ENCODE peak calls at places on chromosomes 4 and X, in four cellular contexts. One of them, this sample, is unnamed.

GRCh38 chr4:26065833-26066232 is 151.8 kb downstream of the SMIM20 start:
- DNase-seq in H1: no peak
- DNase-seq in GM12878: no peak
- DNase-seq in HepG2: no peak
- DNase-seq in this sample: no peak

GRCh38 chr4:166491635-166492034 is 618.6 kb downstream of the TLL1 start:
- DNase-seq in HepG2: no peak
- DNase-seq in H1: no peak
- DNase-seq in GM12878: no peak
- DNase-seq in this sample: no peak

GRCh38 chrX:14095702-14096101 is 66.0 kb upstream of the GEMIN8 start:
- DNase-seq in HepG2: peak; percentile 47
- DNase-seq in GM12878: peak; percentile 4
- DNase-seq in H1: peak; percentile 7
- DNase-seq in this sample: peak; percentile 40

GRCh38 chr4:26462874-26463273 is 27.4 kb downstream of the CCKAR start:
- DNase-seq in GM12878: no peak
- DNase-seq in H1: no peak
- DNase-seq in HepG2: no peak
- DNase-seq in this sample: no peak

GRCh38 chrX:51332188-51332942 is at the start of gene NUDT10:
- DNase-seq in GM12878: no peak
- DNase-seq in H1: peak; percentile 29
- DNase-seq in HepG2: no peak
- DNase-seq in this sample: peak; percentile 83

GRCh38 chrX:30561191-30561590 is 16.4 kb downstream of the TASL start:
- DNase-seq in H1: no peak
- DNase-seq in HepG2: no peak
- DNase-seq in GM12878: no peak
- DNase-seq in this sample: no peak

GRCh38 chr4:183326853-183327252 is 4.6 kb upstream of the CLDN24 start:
- DNase-seq in GM12878: no peak
- DNase-seq in H1: no peak
- DNase-seq in HepG2: peak; percentile 64
- DNase-seq in this sample: no peak

GRCh38 chr4:16837475-16837874 is 61.0 kb downstream of the LDB2 start:
- DNase-seq in HepG2: no peak
- DNase-seq in GM12878: no peak
- DNase-seq in H1: no peak
- DNase-seq in this sample: no peak

GRCh38 chr4:42627887-42628646 is 28.8 kb downstream of the ATP8A1 start:
- DNase-seq in H1: no peak
- DNase-seq in GM12878: peak; percentile 97
- DNase-seq in HepG2: no peak
- DNase-seq in this sample: no peak

GRCh38 chr4:304987-305680 is at the start of gene ZNF732:
- DNase-seq in H1: no peak
- DNase-seq in GM12878: no peak
- DNase-seq in HepG2: no peak
- DNase-seq in this sample: peak; percentile 91
- H3K9me3 ChIP-seq in H1: no peaks in the 10 kb centered on the region
- H3K9me3 ChIP-seq in GM12878: peaks cover 14% of the 10 kb centered on the region
- H3K9me3 ChIP-seq in HepG2: peaks cover 76% of the 10 kb centered on the region
- H3K9me3 ChIP-seq in this sample: peaks cover 18% of the 10 kb centered on the region

GRCh38 chr4:118942465-118942864 is 53.8 kb downstream of the SYNPO2 start:
- DNase-seq in H1: no peak
- DNase-seq in GM12878: no peak
- DNase-seq in HepG2: no peak
- DNase-seq in this sample: no peak

GRCh38 chr4:118941799-118942198 is 53.1 kb downstream of the SYNPO2 start:
- DNase-seq in GM12878: no peak
- DNase-seq in H1: no peak
- DNase-seq in HepG2: no peak
- DNase-seq in this sample: no peak

GRCh38 chr4:118936406-118936805 is 47.8 kb downstream of the SYNPO2 start:
- DNase-seq in GM12878: no peak
- DNase-seq in HepG2: no peak
- DNase-seq in H1: no peak
- DNase-seq in this sample: no peak

GRCh38 chr4:118939169-118939779 is 50.6 kb downstream of the SYNPO2 start:
- DNase-seq in HepG2: no peak
- DNase-seq in GM12878: no peak
- DNase-seq in H1: no peak
- DNase-seq in this sample: no peak

DNA sequence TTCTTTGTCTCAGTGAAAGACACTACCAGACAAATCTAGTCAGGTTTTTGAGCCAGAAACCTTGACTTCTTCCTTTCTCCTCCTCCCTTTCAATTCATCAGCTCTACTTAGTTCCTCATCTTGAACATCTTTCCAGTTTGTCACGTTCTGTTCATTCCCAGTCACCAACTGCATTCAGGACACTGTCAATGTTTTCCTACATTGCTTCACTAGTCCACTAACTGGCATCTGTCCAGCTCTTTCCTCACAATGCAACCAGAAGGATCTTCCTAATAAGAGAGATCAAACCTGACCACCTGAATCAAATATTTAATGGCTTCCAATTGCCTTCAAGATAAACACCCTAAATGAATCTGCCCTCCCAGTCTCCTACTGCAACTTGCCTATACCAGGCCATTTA is 52.5 kb downstream of the SYNPO2 start:
- DNase-seq in H1: no peak
- DNase-seq in HepG2: peak; percentile 18
- DNase-seq in GM12878: no peak
- DNase-seq in this sample: no peak
- TF ChIP-seq SUZ12 in H1: no peak
- TF ChIP-seq SUZ12 in HepG2: no peak
- TF ChIP-seq SUZ12 in GM12878: no peak
- TF ChIP-seq SUZ12 in this sample: no peak

DNA sequence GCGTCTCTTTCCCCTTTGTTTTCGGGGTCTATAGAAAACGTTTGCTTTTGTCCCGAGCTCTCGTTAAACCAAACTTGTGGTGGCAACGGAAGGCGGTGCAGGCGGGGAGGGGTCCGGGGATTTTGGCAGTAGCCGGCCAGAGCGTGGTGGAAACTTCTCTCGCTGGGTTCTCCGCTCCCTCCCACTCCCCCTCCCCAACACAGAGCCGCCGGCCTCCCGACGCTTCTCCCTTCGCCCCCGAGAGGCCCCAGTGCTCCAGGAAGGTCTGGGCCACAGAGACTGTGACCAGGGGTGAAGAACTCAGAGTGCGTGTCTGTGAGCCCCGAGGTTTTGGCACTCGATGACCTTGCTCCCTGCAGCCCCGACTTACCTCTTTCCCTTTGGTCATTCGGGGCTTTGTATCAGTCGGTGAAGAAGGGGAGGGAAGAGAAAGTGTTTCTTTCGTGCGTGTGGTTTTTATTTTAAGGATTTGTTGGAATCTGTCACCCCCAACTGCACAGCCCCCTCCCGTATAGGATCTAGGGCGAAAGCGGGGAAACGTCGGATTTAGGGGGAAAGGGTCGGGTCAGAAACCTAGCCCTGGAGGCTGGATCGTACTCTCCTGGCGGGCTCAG is 9.0 kb upstream of the BCOR start:
- DNase-seq in HepG2: no peak
- DNase-seq in GM12878: no peak
- DNase-seq in H1: no peak
- DNase-seq in this sample: no peak
- H3K9me3 ChIP-seq in HepG2: no peaks in the 10 kb centered on the region
- H3K9me3 ChIP-seq in GM12878: no peaks in the 10 kb centered on the region
- H3K9me3 ChIP-seq in H1: no peaks in the 10 kb centered on the region
- H3K9me3 ChIP-seq in this sample: no peaks in the 10 kb centered on the region

DNA sequence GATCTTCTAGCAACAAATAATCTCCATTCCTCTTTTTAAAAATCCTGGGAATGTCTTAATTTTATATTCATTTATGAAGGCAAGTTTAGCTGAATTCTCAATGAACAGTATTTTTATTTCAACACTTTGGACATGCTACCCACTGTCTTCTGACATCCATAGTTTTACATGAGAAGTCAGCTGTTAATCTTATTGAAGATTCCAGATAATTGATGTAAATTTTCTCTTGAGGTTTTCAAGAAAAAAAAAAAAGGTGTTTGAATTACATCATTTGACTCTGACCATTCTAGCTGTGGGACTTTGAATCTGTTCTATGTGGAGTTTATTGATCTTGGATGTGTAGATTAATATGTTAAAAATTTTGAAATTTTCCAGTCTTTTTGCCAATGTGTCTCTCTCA is 28.0 kb downstream of the PDHA2 start:
- DNase-seq in H1: no peak
- DNase-seq in GM12878: no peak
- DNase-seq in HepG2: no peak
- DNase-seq in this sample: no peak
- TF ChIP-seq SUZ12 in H1: no peak
- TF ChIP-seq SUZ12 in GM12878: no peak
- TF ChIP-seq SUZ12 in HepG2: no peak
- TF ChIP-seq SUZ12 in this sample: no peak

DNA sequence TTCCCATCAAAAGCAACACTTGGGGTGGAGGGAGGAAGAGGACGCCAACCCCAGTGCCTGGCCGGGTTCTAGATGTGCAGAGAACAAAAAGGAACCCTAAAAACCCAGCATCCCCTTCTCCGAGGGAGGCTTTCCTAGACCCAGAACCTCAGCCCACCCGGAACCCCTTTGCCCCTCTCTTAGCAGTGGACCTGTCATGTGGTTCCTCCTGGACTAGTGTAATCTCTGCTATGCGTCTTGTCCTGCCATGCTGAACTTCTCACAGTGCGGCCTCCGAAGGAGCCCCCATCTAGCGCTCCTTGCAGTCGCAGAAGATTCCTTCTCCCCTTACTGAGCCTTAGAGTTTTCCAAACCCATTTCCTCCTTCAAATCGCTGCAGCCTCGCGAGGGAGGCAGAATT is 1.1 kb upstream of the PRRG3 start:
- DNase-seq in GM12878: no peak
- DNase-seq in H1: no peak
- DNase-seq in HepG2: no peak
- DNase-seq in this sample: no peak
- H3K9me3 ChIP-seq in GM12878: no peaks in the 10 kb centered on the region
- H3K9me3 ChIP-seq in H1: no peaks in the 10 kb centered on the region
- H3K9me3 ChIP-seq in HepG2: no peaks in the 10 kb centered on the region
- H3K9me3 ChIP-seq in this sample: no peaks in the 10 kb centered on the region

GRCh38 chrX:46626566-46626965 is 53.0 kb downstream of the CHST7 start:
- DNase-seq in H1: no peak
- DNase-seq in GM12878: no peak
- DNase-seq in HepG2: no peak
- DNase-seq in this sample: no peak
- TF ChIP-seq SUZ12 in H1: no peak
- TF ChIP-seq SUZ12 in GM12878: no peak
- TF ChIP-seq SUZ12 in HepG2: no peak
- TF ChIP-seq SUZ12 in this sample: no peak

GRCh38 chrX:677376-677775 is 46.8 kb downstream of the SHOX start:
- DNase-seq in HepG2: no peak
- DNase-seq in GM12878: no peak
- DNase-seq in H1: no peak
- DNase-seq in this sample: no peak

GRCh38 chrX:681989-682388 is 51.4 kb downstream of the SHOX start:
- DNase-seq in GM12878: no peak
- DNase-seq in H1: no peak
- DNase-seq in HepG2: no peak
- DNase-seq in this sample: no peak

GRCh38 chrX:680062-680461 is 49.5 kb downstream of the SHOX start:
- DNase-seq in HepG2: no peak
- DNase-seq in GM12878: no peak
- DNase-seq in H1: no peak
- DNase-seq in this sample: no peak

GRCh38 chrX:675896-676295 is 45.3 kb downstream of the SHOX start:
- DNase-seq in HepG2: no peak
- DNase-seq in H1: no peak
- DNase-seq in GM12878: no peak
- DNase-seq in this sample: no peak

GRCh38 chrX:679161-679979 is 48.8 kb downstream of the SHOX start:
- DNase-seq in HepG2: no peak
- DNase-seq in GM12878: no peak
- DNase-seq in H1: no peak
- DNase-seq in this sample: no peak
- H3K9me3 ChIP-seq in HepG2: no peaks in the 10 kb centered on the region
- H3K9me3 ChIP-seq in GM12878: no peaks in the 10 kb centered on the region
- H3K9me3 ChIP-seq in H1: no peaks in the 10 kb centered on the region
- H3K9me3 ChIP-seq in this sample: no peaks in the 10 kb centered on the region